ENCODE peak calls at places on chromosomes 2 and 18, in six cellular contexts. V is hepatocyte; Z is fibroblast of lung; S is cardiac muscle cell; U is CD4-positive, alpha-beta T cell; F is AG04450. K is an unnamed sample.

GRCh38 chr2:196591621-196592022 is 47.9 kb upstream of the CCDC150 start:
- DNase-seq in V (no peak), Z (no peak), S (no peak), U (no peak), F (no peak), K (no peak)

GRCh38 chr2:28958689-28959088 is 22.4 kb upstream of the TOGARAM2 start:
- DNase-seq in V (peak), Z (peak), S (peak), U (no peak), F (peak), K (peak)

GRCh38 chr18:70046207-70046606 is 98.5 kb upstream of the CD226 start:
- DNase-seq in V (no peak), Z (peak), S (no peak), U (no peak), F (no peak), K (no peak)

GRCh38 chr2:240603081-240603835 is 16.7 kb downstream of the CAPN10 start:
- DNase-seq in V (no peak), Z (no peak), S (no peak), U (no peak), F (no peak), K (no peak)

GRCh38 chr2:224433442-224433841 is 31.5 kb upstream of the FAM124B start:
- DNase-seq in V (no peak), Z (no peak), S (no peak), U (no peak), F (no peak), K (no peak)

GRCh38 chr2:133605031-133605773 is 36.9 kb upstream of the NCKAP5 start:
- DNase-seq in V (no peak), Z (peak), S (no peak), U (no peak), F (no peak), K (no peak)

GRCh38 chr2:51535763-51536162 is 503.8 kb upstream of the NRXN1 start:
- DNase-seq in V (no peak), Z (no peak), S (no peak), U (no peak), F (no peak), K (no peak)

GRCh38 chr2:120504936-120505705 is 159.2 kb downstream of the INHBB start:
- DNase-seq in V (no peak), Z (no peak), S (no peak), U (no peak), F (no peak), K (no peak)

GRCh38 chr2:145723872-145724271 is 1204.0 kb upstream of the ZEB2 start:
- DNase-seq in V (no peak), Z (no peak), S (no peak), U (no peak), F (no peak), K (no peak)

GRCh38 chr2:37447446-37447845 is 103.0 kb downstream of the QPCT start:
- DNase-seq in V (no peak), Z (no peak), S (no peak), U (no peak), F (no peak), K (no peak)

GRCh38 chr2:240410004-240410403 is 25.5 kb upstream of the GPC1 start:
- DNase-seq in V (no peak), Z (no peak), S (no peak), U (no peak), F (no peak), K (no peak)

GRCh38 chr2:109204412-109204811 is 75.4 kb downstream of the SH3RF3 start:
- DNase-seq in V (no peak), Z (no peak), S (no peak), U (no peak), F (no peak), K (no peak)

GRCh38 chr2:42223822-42224268 is 54.7 kb downstream of the EML4 start:
- DNase-seq in V (no peak), Z (peak), S (no peak), U (no peak), F (no peak), K (no peak)

GRCh38 chr2:102070058-102070642 is 72.4 kb upstream of the IL1R1 start:
- DNase-seq in V (peak), Z (peak), S (no peak), U (no peak), F (no peak), K (no peak)

GRCh38 chr18:43563780-43564179 is 286.5 kb upstream of the SYT4 start:
- DNase-seq in V (peak), Z (peak), S (peak), U (no peak), F (no peak), K (peak)

GRCh38 chr2:206477296-206477695 is 34.0 kb downstream of the ADAM23 start:
- DNase-seq in V (no peak), Z (peak), S (no peak), U (no peak), F (no peak), K (peak)

GRCh38 chr2:107775171-107775570 is 51.5 kb upstream of the RGPD4 start:
- DNase-seq in V (no peak), Z (no peak), S (no peak), U (no peak), F (no peak), K (no peak)

GRCh38 chr18:11553098-11553940 is 56.1 kb upstream of the SLC35G4 start:
- DNase-seq in V (peak), Z (peak), S (peak), U (peak), F (peak), K (peak)

GRCh38 chr2:95052804-95053535 is 27.5 kb downstream of the MAL start:
- DNase-seq in V (no peak), Z (no peak), S (no peak), U (no peak), F (no peak), K (no peak)

GRCh38 chr2:39991298-39991697 is 212.2 kb upstream of the THUMPD2 start:
- DNase-seq in V (no peak), Z (peak), S (no peak), U (no peak), F (no peak), K (no peak)

GRCh38 chr2:95315801-95316411 is 18.8 kb downstream of the KCNIP3 start:
- DNase-seq in V (no peak), Z (peak), S (no peak), U (no peak), F (no peak), K (peak)

GRCh38 chr18:63553117-63553516 is 10.9 kb downstream of the SERPINB12 start:
- DNase-seq in V (peak), Z (peak), S (peak), U (no peak), F (peak), K (peak)

GRCh38 chr18:54162431-54162830 is 62.0 kb downstream of the MBD2 start:
- DNase-seq in V (no peak), Z (peak), S (no peak), U (no peak), F (no peak), K (peak)

GRCh38 chr2:128360711-128361110 is 42.0 kb upstream of the HS6ST1 start:
- DNase-seq in V (no peak), Z (no peak), S (no peak), U (no peak), F (no peak), K (no peak)

GRCh38 chr2:119638891-119639539 is 40.0 kb upstream of the TMEM177 start:
- DNase-seq in V (peak), Z (peak), S (peak), U (no peak), F (no peak), K (no peak)

GRCh38 chr2:38146302-38146916 is 70.5 kb upstream of the CYP1B1 start:
- DNase-seq in V (peak), Z (peak), S (no peak), U (no peak), F (peak), K (peak)

GRCh38 chr2:38850045-38850444 is 25.7 kb downstream of the DHX57 start:
- DNase-seq in V (no peak), Z (no peak), S (no peak), U (no peak), F (no peak), K (no peak)

GRCh38 chr2:50059462-50059861 is 905.1 kb upstream of the FSHR start:
- DNase-seq in V (no peak), Z (no peak), S (no peak), U (no peak), F (no peak), K (no peak)

GRCh38 chr2:64133828-64134227 is 10.4 kb downstream of the PELI1 start:
- DNase-seq in V (no peak), Z (peak), S (no peak), U (no peak), F (peak), K (peak)

GRCh38 chr2:133718688-133719201 is 150.5 kb upstream of the NCKAP5 start:
- DNase-seq in V (no peak), Z (peak), S (no peak), U (no peak), F (peak), K (no peak)

GRCh38 chr2:8223731-8224678 is 457.9 kb upstream of the ID2 start:
- DNase-seq in V (no peak), Z (no peak), S (no peak), U (no peak), F (no peak), K (no peak)

GRCh38 chr2:229431331-229431954 is 160.4 kb upstream of the PID1 start:
- DNase-seq in V (peak), Z (peak), S (peak), U (no peak), F (no peak), K (peak)

GRCh38 chr2:96775160-96775559 is 14.5 kb downstream of the CNNM4 start:
- DNase-seq in V (no peak), Z (no peak), S (no peak), U (no peak), F (no peak), K (no peak)

GRCh38 chr2:66344087-66344663 is 90.8 kb upstream of the MEIS1 start:
- DNase-seq in V (no peak), Z (no peak), S (no peak), U (no peak), F (no peak), K (no peak)

GRCh38 chr18:5747678-5748077 is 147.6 kb downstream of the TMEM200C start:
- DNase-seq in V (peak), Z (no peak), S (no peak), U (no peak), F (no peak), K (no peak)

GRCh38 chr2:18558458-18558857 is 2.0 kb downstream of the RDH14 start:
- DNase-seq in V (no peak), Z (no peak), S (no peak), U (no peak), F (no peak), K (no peak)

GRCh38 chr2:18560797-18561085 is 288 bp upstream of the RDH14 start:
- DNase-seq in V (no peak), Z (no peak), S (no peak), U (no peak), F (no peak), K (no peak)

GRCh38 chr2:18559531-18559930 is 922 bp downstream of the RDH14 start:
- DNase-seq in V (no peak), Z (no peak), S (peak), U (no peak), F (no peak), K (peak)

GRCh38 chr2:18557121-18557520 is 3.3 kb downstream of the RDH14 start:
- DNase-seq in V (no peak), Z (no peak), S (no peak), U (no peak), F (no peak), K (no peak)

DNA sequence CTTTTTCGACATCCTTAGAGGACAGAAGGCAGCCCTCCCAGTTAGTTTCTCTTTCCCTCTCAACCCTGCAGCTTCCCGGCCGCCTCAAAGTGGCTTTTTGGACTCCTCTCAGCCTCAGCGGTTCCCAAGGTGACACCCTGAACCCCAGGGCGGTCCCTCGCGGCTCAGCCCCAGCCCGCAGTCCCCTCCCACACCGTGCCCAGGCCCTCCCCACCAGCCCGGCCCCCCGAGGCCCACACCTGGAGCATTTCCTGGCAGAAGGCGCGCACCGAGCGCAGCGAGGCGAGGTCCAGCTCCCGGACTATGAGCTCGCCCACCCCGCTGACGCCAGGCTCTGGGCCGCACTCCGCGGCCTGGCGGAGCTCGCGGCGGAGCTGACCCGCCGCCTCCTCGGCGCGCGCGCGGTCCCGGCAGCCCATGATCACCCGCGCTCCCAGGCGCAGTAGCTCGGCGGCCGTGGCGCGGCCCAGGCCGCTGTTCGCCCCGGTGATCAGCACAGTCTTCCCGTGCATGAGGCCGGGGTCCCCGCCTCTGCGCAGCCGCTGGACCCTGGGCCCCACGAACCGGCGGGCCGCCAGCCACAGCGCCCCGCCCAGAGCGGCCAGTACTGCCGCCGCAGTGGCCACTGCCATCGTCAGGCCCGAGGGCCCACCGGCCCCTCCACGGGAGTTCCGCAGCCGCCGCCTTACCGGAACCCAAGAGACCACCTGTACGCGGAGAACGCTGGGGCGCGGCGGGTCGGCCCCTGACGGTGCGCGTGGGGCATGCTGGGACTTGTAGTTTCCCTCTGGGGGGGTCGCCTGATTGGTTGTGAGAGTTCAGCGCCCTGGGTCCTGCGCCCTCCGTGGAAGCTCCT is at the start of gene RDH14:
- DNase-seq in V (peak), Z (peak), S (peak), U (peak), F (peak), K (peak)
- TF ChIP-seq CTCF in V (no peak), Z (no peak), S (no peak), U (no peak), F (no peak), K (no peak)

GRCh38 chr2:68831688-68832087 is 39.5 kb downstream of the BMP10 start:
- DNase-seq in V (no peak), Z (peak), S (no peak), U (no peak), F (no peak), K (no peak)
- H3K27ac ChIP-seq in V (peak), Z (peak), S (no peak), U (no peak), F (peak), K (no peak)

GRCh38 chr2:173667415-173667814 is 297.8 kb downstream of the SP3 start:
- DNase-seq in V (no peak), Z (no peak), S (peak), U (no peak), F (no peak), K (no peak)
- TF ChIP-seq CTCF in V (no peak), Z (peak), S (peak), U (no peak), F (no peak), K (no peak)

GRCh38 chr18:46814394-46814793 is 57.5 kb upstream of the ST8SIA5 start:
- DNase-seq in V (no peak), Z (no peak), S (no peak), U (no peak), F (no peak), K (no peak)
- H3K27ac ChIP-seq in V (no peak), Z (no peak), S (no peak), U (no peak), F (no peak), K (no peak)

GRCh38 chr2:80259292-80259691 is 45.3 kb downstream of the LRRTM1 start:
- DNase-seq in V (no peak), Z (no peak), S (no peak), U (no peak), F (no peak), K (no peak)

GRCh38 chr2:80258321-80258720 is 46.2 kb downstream of the LRRTM1 start:
- DNase-seq in V (no peak), Z (no peak), S (no peak), U (no peak), F (no peak), K (no peak)

GRCh38 chr2:80252294-80252986 is 52.1 kb downstream of the LRRTM1 start:
- DNase-seq in V (no peak), Z (no peak), S (no peak), U (no peak), F (no peak), K (peak)

GRCh38 chr2:80258793-80259192 is 45.8 kb downstream of the LRRTM1 start:
- DNase-seq in V (no peak), Z (no peak), S (no peak), U (no peak), F (no peak), K (no peak)

DNA sequence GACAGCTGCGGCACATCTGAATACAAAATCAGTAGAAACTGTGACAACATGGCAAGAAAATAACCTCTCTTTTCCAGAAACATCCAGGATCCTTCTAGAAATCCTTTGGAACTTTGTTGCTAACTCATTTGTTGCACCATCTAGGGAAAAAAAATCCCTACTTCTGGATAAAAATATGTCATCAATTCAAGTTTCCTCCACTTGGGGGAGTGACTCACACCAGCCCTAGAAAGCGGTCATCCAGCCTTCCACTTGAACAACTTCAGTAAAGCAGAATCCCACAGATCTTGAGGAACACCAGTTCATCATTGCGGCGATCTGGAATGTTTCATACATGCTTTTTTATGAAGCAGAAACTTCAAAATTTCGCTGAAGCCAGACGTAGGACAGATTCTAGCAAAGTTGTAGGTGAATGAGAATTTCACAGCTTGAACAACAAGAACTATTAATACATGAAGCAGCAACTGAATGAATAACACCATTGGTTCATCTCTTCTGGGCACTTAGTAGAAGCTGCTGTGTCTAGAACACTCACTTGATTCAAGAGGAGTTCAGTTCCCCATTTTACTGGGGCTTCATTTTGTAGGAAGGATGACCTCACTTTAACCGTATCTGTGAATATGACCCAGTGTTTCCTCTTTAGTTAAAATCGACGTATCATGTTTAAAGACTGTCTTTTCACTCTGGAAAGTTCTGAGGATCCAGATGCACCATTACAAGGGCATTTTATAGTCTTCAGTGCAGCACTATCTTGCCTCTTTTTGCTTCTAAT is 48.0 kb downstream of the LRRTM1 start:
- DNase-seq in V (peak), Z (peak), S (peak), U (no peak), F (no peak), K (peak)
- TF ChIP-seq CTCF in V (peak), Z (peak), S (no peak), U (no peak), F (peak), K (no peak)

GRCh38 chr2:72037322-72037721 is 110.3 kb downstream of the CYP26B1 start:
- DNase-seq in V (no peak), Z (no peak), S (no peak), U (no peak), F (no peak), K (no peak)

GRCh38 chr2:72036595-72036994 is 111.1 kb downstream of the CYP26B1 start:
- DNase-seq in V (no peak), Z (no peak), S (no peak), U (no peak), F (no peak), K (no peak)

GRCh38 chr2:72034353-72035095 is 113.1 kb downstream of the CYP26B1 start:
- DNase-seq in V (peak), Z (no peak), S (no peak), U (no peak), F (no peak), K (no peak)

GRCh38 chr2:72036173-72036545 is 111.5 kb downstream of the CYP26B1 start:
- DNase-seq in V (no peak), Z (no peak), S (no peak), U (no peak), F (no peak), K (no peak)

GRCh38 chr2:72035518-72036172 is 112.0 kb downstream of the CYP26B1 start:
- DNase-seq in V (no peak), Z (peak), S (no peak), U (no peak), F (no peak), K (peak)
- H3K27ac ChIP-seq in V (no peak), Z (no peak), S (no peak), U (no peak), F (no peak), K (peak)

GRCh38 chr2:171348056-171348455 is 85.7 kb downstream of the METTL8 start:
- DNase-seq in V (no peak), Z (no peak), S (no peak), U (no peak), F (no peak), K (no peak)

GRCh38 chr2:171346723-171347104 is 87.1 kb downstream of the METTL8 start:
- DNase-seq in V (no peak), Z (no peak), S (no peak), U (no peak), F (no peak), K (no peak)

GRCh38 chr2:171345971-171346722 is 87.6 kb downstream of the METTL8 start:
- DNase-seq in V (no peak), Z (no peak), S (no peak), U (no peak), F (no peak), K (no peak)

GRCh38 chr2:171347591-171348032 is 86.2 kb downstream of the METTL8 start:
- DNase-seq in V (peak), Z (peak), S (peak), U (no peak), F (peak), K (no peak)

GRCh38 chr2:171347158-171347557 is 86.6 kb downstream of the METTL8 start:
- DNase-seq in V (no peak), Z (no peak), S (peak), U (no peak), F (no peak), K (no peak)
- TF ChIP-seq CTCF in V (no peak), Z (no peak), S (no peak), U (no peak), F (no peak), K (no peak)

DNA sequence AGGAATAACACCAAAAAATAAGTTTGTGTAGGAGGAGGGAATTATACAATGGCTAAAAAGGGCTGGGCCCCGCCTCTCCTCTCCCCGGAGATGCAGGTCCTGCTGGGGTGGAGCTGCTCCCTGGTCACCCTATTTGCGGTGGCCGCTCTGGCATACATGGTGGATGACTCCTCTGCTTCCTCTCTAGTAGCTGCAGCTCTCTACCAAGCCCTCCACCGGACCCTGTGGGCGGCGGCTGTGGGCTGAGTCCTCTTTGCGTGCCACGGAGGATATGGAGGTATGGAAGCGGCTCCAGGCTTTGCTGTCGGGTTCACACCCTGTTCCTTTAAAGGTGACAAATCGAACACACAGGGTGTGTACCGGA is 77.1 kb upstream of the SEC11C start:
- DNase-seq in V (no peak), Z (no peak), S (no peak), U (no peak), F (no peak), K (no peak)
- H3K27ac ChIP-seq in V (no peak), Z (no peak), S (no peak), U (no peak), F (no peak), K (no peak)

K was measured in RWPE1.